ENCODE peak calls at places on chromosomes 6 and 20, in five cellular contexts. H is effector memory CD8-positive, alpha-beta T cell; Y is fibroblast of pulmonary artery; P is ecto neural progenitor cell; V is DMS 273 treated with DMSO at 0.1 percent for 48 hours. O is an unnamed sample.

GRCh38 chr20:25484911-25485511 is 77.5 kb downstream of the GINS1 start:
- DNase-seq in H (no peak), Y (peak; percentile 74), P (no peak), V (no peak), O (no peak)

GRCh38 chr20:54849741-54850140 is 374.3 kb downstream of the DOK5 start:
- DNase-seq in H (no peak), Y (no peak), P (no peak), V (no peak), O (no peak)

GRCh38 chr20:44017905-44018683 is 103.4 kb downstream of the TOX2 start:
- DNase-seq in H (no peak), Y (peak; percentile 79), P (no peak), V (peak; percentile 68), O (no peak)

GRCh38 chr20:62321521-62321948 is 18.7 kb downstream of the ADRM1 start:
- DNase-seq in H (no peak), Y (no peak), P (no peak), V (no peak), O (no peak)

GRCh38 chr6:63441266-63441956 is 121.6 kb upstream of the LGSN start:
- DNase-seq in H (no peak), Y (no peak), P (peak; percentile 46), V (no peak), O (no peak)

GRCh38 chr20:35698298-35699126 is 640 bp downstream of the NFS1 start:
- DNase-seq in H (no peak), Y (no peak), P (no peak), V (no peak), O (peak; percentile 70)

GRCh38 chr20:38635721-38636285 is 34.2 kb downstream of the ARHGAP40 start:
- DNase-seq in H (no peak), Y (peak; percentile 33), P (no peak), V (no peak), O (no peak)

GRCh38 chr6:137902721-137903120 is 35.7 kb downstream of the TNFAIP3 start:
- DNase-seq in H (no peak), Y (no peak), P (no peak), V (no peak), O (no peak)

GRCh38 chr6:1789092-1789491 is 179.4 kb downstream of the FOXC1 start:
- DNase-seq in H (no peak), Y (peak; percentile 65), P (no peak), V (no peak), O (no peak)

GRCh38 chr6:1107578-1107977 is 204.3 kb upstream of the FOXQ1 start:
- DNase-seq in H (no peak), Y (no peak), P (no peak), V (no peak), O (no peak)

GRCh38 chr6:148343028-148343374 is 363 bp downstream of the SASH1 start:
- DNase-seq in H (no peak), Y (no peak), P (no peak), V (no peak), O (no peak)

GRCh38 chr6:4466260-4466659 is 309.9 kb upstream of the CDYL start:
- DNase-seq in H (no peak), Y (peak; percentile 44), P (no peak), V (no peak), O (no peak)

GRCh38 chr20:57802877-57803717 is 93.3 kb upstream of the PMEPA1 start:
- DNase-seq in H (no peak), Y (no peak), P (no peak), V (no peak), O (no peak)

GRCh38 chr6:31713991-31714684 is 1.0 kb upstream of the LY6G6D start:
- DNase-seq in H (no peak), Y (no peak), P (no peak), V (no peak), O (no peak)

O was measured in osteocyte.